ENCODE peak calls at places on chromosomes 6 and 20, in four cellular contexts. W, M, I and P are unnamed samples.

GRCh38 chr6:30206799-30207618 is 6.2 kb downstream of the TRIM26 start:
- DNase-seq in W (no peak), M (no peak), I (no peak), P (no peak)

GRCh38 chr6:25921525-25922203 is 8.8 kb downstream of the SLC17A2 start:
- DNase-seq in W (no peak), I (no peak), M (no peak), P (no peak)

GRCh38 chr20:51354769-51355319 is 187.7 kb downstream of the NFATC2 start:
- DNase-seq in I (no peak), M (no peak), W (no peak), P (no peak)

GRCh38 chr6:45703041-45703739 is 312.5 kb downstream of the CLIC5 start:
- DNase-seq in W (no peak), I (no peak), M (no peak), P (no peak)

GRCh38 chr6:41687501-41688175 is 47.8 kb downstream of the TFEB start:
- DNase-seq in W (no peak), I (no peak), M (no peak), P (no peak)

GRCh38 chr6:133435065-133435728 is 194.0 kb downstream of the EYA4 start:
- DNase-seq in I (no peak), M (no peak), W (no peak), P (no peak)

GRCh38 chr20:346640-347316 is at the start of gene NRSN2:
- DNase-seq in W (peak; percentile 39), M (peak; percentile 44), I (no peak), P (peak; percentile 50)

GRCh38 chr6:44126320-44127149 is 717 bp downstream of the MRPL14 start:
- DNase-seq in W (peak; percentile 15), M (no peak), I (peak; percentile 52), P (no peak)

GRCh38 chr20:25356294-25356933 is 34.2 kb downstream of the ABHD12 start:
- DNase-seq in I (no peak), W (no peak), M (no peak), P (no peak)

GRCh38 chr20:37364927-37365272 is 19.0 kb downstream of the SRC start:
- DNase-seq in M (no peak), W (no peak), I (no peak), P (no peak)

GRCh38 chr20:8476023-8476422 is 344.0 kb downstream of the PLCB1 start:
- DNase-seq in I (no peak), M (no peak), W (no peak), P (no peak)

GRCh38 chr6:99882151-99882702 is 111.8 kb downstream of the MCHR2 start:
- DNase-seq in I (peak; percentile 43), W (no peak), M (no peak), P (no peak)

GRCh38 chr20:32285621-32286334 is 8.3 kb downstream of the KIF3B start:
- DNase-seq in M (no peak), W (no peak), I (peak; percentile 13), P (no peak)